ENCODE peak calls at places on chromosomes 3 and 15, in seven cellular contexts. One of them, this sample, is unnamed.

GRCh38 chr3:43175541-43175940 is 69.7 kb upstream of the POMGNT2 start:
- DNase-seq in putamen: no peak
- DNase-seq in OCI-LY7: no peak
- DNase-seq in neural progenitor cell: no peak
- DNase-seq in osteoblast: no peak
- DNase-seq in NCI-H1092 treated with DMSO at 0.1 percent for 48 hours: no peak
- DNase-seq in ACHN: no peak
- DNase-seq in this sample: no peak

GRCh38 chr3:195150194-195151118 is 120.5 kb downstream of the XXYLT1 start:
- DNase-seq in neural progenitor cell: peak; percentile 54
- DNase-seq in NCI-H1092 treated with DMSO at 0.1 percent for 48 hours: peak; percentile 80
- DNase-seq in osteoblast: peak; percentile 94
- DNase-seq in ACHN: no peak
- DNase-seq in putamen: peak; percentile 46
- DNase-seq in OCI-LY7: peak; percentile 64
- DNase-seq in this sample: peak; percentile 87

GRCh38 chr3:194556086-194557056 is 69.6 kb upstream of the ATP13A3 start:
- DNase-seq in NCI-H1092 treated with DMSO at 0.1 percent for 48 hours: no peak
- DNase-seq in neural progenitor cell: no peak
- DNase-seq in OCI-LY7: no peak
- DNase-seq in putamen: no peak
- DNase-seq in osteoblast: peak; percentile 75
- DNase-seq in ACHN: no peak
- DNase-seq in this sample: peak; percentile 68

GRCh38 chr3:34237946-34238345 is 439.5 kb downstream of the PDCD6IP start:
- DNase-seq in osteoblast: no peak
- DNase-seq in NCI-H1092 treated with DMSO at 0.1 percent for 48 hours: no peak
- DNase-seq in neural progenitor cell: no peak
- DNase-seq in putamen: no peak
- DNase-seq in OCI-LY7: no peak
- DNase-seq in ACHN: no peak
- DNase-seq in this sample: no peak

GRCh38 chr3:182708810-182709209 is 84.5 kb upstream of the ATP11B start:
- DNase-seq in neural progenitor cell: no peak
- DNase-seq in OCI-LY7: no peak
- DNase-seq in putamen: no peak
- DNase-seq in NCI-H1092 treated with DMSO at 0.1 percent for 48 hours: no peak
- DNase-seq in ACHN: no peak
- DNase-seq in osteoblast: no peak
- DNase-seq in this sample: no peak

GRCh38 chr3:113783463-113783862 is 36.6 kb downstream of the ATP6V1A start:
- DNase-seq in NCI-H1092 treated with DMSO at 0.1 percent for 48 hours: no peak
- DNase-seq in neural progenitor cell: no peak
- DNase-seq in putamen: no peak
- DNase-seq in ACHN: peak; percentile 67
- DNase-seq in OCI-LY7: no peak
- DNase-seq in osteoblast: peak; percentile 88
- DNase-seq in this sample: peak; percentile 40

GRCh38 chr3:155619118-155619915 is 125.6 kb downstream of the PLCH1 start:
- DNase-seq in osteoblast: no peak
- DNase-seq in OCI-LY7: no peak
- DNase-seq in NCI-H1092 treated with DMSO at 0.1 percent for 48 hours: no peak
- DNase-seq in ACHN: no peak
- DNase-seq in putamen: no peak
- DNase-seq in neural progenitor cell: peak; percentile 79
- DNase-seq in this sample: no peak

GRCh38 chr15:43440721-43441281 is 52.2 kb downstream of the TP53BP1 start:
- DNase-seq in putamen: peak; percentile 83
- DNase-seq in OCI-LY7: peak; percentile 40
- DNase-seq in neural progenitor cell: peak; percentile 25
- DNase-seq in osteoblast: peak; percentile 93
- DNase-seq in ACHN: peak; percentile 88
- DNase-seq in NCI-H1092 treated with DMSO at 0.1 percent for 48 hours: no peak
- DNase-seq in this sample: peak; percentile 57

GRCh38 chr3:86388848-86389247 is 602.1 kb downstream of the VGLL3 start:
- DNase-seq in neural progenitor cell: no peak
- DNase-seq in OCI-LY7: no peak
- DNase-seq in osteoblast: no peak
- DNase-seq in putamen: no peak
- DNase-seq in ACHN: no peak
- DNase-seq in NCI-H1092 treated with DMSO at 0.1 percent for 48 hours: no peak
- DNase-seq in this sample: no peak

GRCh38 chr15:56786966-56787365 is 53.7 kb upstream of the ZNF280D start:
- DNase-seq in ACHN: no peak
- DNase-seq in NCI-H1092 treated with DMSO at 0.1 percent for 48 hours: no peak
- DNase-seq in putamen: no peak
- DNase-seq in neural progenitor cell: no peak
- DNase-seq in OCI-LY7: no peak
- DNase-seq in osteoblast: no peak
- DNase-seq in this sample: peak; percentile 81

GRCh38 chr3:12308517-12308916 is 19.6 kb downstream of the PPARG start:
- DNase-seq in osteoblast: peak; percentile 71
- DNase-seq in putamen: no peak
- DNase-seq in OCI-LY7: no peak
- DNase-seq in ACHN: peak; percentile 88
- DNase-seq in neural progenitor cell: no peak
- DNase-seq in NCI-H1092 treated with DMSO at 0.1 percent for 48 hours: no peak
- DNase-seq in this sample: no peak

GRCh38 chr3:24550588-24550987 is 55.9 kb upstream of the THRB start:
- DNase-seq in putamen: no peak
- DNase-seq in OCI-LY7: no peak
- DNase-seq in osteoblast: no peak
- DNase-seq in neural progenitor cell: no peak
- DNase-seq in NCI-H1092 treated with DMSO at 0.1 percent for 48 hours: no peak
- DNase-seq in ACHN: no peak
- DNase-seq in this sample: no peak

GRCh38 chr3:47117803-47118364 is 46.0 kb downstream of the SETD2 start:
- DNase-seq in putamen: no peak
- DNase-seq in ACHN: no peak
- DNase-seq in OCI-LY7: no peak
- DNase-seq in osteoblast: peak; percentile 3
- DNase-seq in NCI-H1092 treated with DMSO at 0.1 percent for 48 hours: no peak
- DNase-seq in neural progenitor cell: no peak
- DNase-seq in this sample: peak; percentile 8

GRCh38 chr3:117346878-117347277 is 637.3 kb downstream of the TUSC7 start:
- DNase-seq in OCI-LY7: no peak
- DNase-seq in ACHN: no peak
- DNase-seq in NCI-H1092 treated with DMSO at 0.1 percent for 48 hours: no peak
- DNase-seq in putamen: no peak
- DNase-seq in neural progenitor cell: no peak
- DNase-seq in osteoblast: no peak
- DNase-seq in this sample: no peak

GRCh38 chr3:185995352-185995751 is 57.5 kb upstream of the TRA2B start:
- DNase-seq in OCI-LY7: no peak
- DNase-seq in putamen: no peak
- DNase-seq in osteoblast: peak; percentile 66
- DNase-seq in neural progenitor cell: no peak
- DNase-seq in NCI-H1092 treated with DMSO at 0.1 percent for 48 hours: no peak
- DNase-seq in ACHN: no peak
- DNase-seq in this sample: no peak

GRCh38 chr3:40690696-40691597 is 166.2 kb downstream of the ZNF621 start:
- DNase-seq in NCI-H1092 treated with DMSO at 0.1 percent for 48 hours: peak; percentile 78
- DNase-seq in ACHN: no peak
- DNase-seq in osteoblast: no peak
- DNase-seq in OCI-LY7: no peak
- DNase-seq in neural progenitor cell: no peak
- DNase-seq in putamen: peak; percentile 35
- DNase-seq in this sample: no peak

GRCh38 chr3:190053919-190054672 is 66.6 kb downstream of the P3H2 start:
- DNase-seq in ACHN: peak; percentile 91
- DNase-seq in NCI-H1092 treated with DMSO at 0.1 percent for 48 hours: no peak
- DNase-seq in putamen: no peak
- DNase-seq in OCI-LY7: no peak
- DNase-seq in neural progenitor cell: no peak
- DNase-seq in osteoblast: no peak
- DNase-seq in this sample: no peak